ENCODE peak calls at places on chromosome 16, in ten cellular contexts. T, P, D, A, S, H, W, N, B and R are unnamed samples.

GRCh38 chr16:88060524-88061219 is 109.4 kb downstream of the BANP start:
- DNase-seq in T (no peak), P (no peak), D (no peak), A (no peak), S (peak), H (peak), W (no peak), N (no peak), B (no peak), R (no peak)

GRCh38 chr16:74226361-74226979 is 70.1 kb upstream of the PSMD7 start:
- DNase-seq in T (peak), P (peak), D (peak), A (peak), S (peak), H (peak), W (peak), N (no peak), B (peak), R (no peak)

GRCh38 chr16:85374571-85374872 is 238.6 kb upstream of the GSE1 start:
- DNase-seq in T (no peak), P (no peak), D (no peak), A (no peak), S (no peak), H (no peak), W (no peak), N (no peak), B (no peak), R (no peak)

GRCh38 chr16:21190013-21190412 is 21.4 kb downstream of the ZP2 start:
- DNase-seq in T (no peak), P (no peak), D (no peak), A (no peak), S (no peak), H (no peak), W (no peak), N (no peak), B (no peak), R (no peak)

GRCh38 chr16:76201385-76201784 is 75.8 kb upstream of the CNTNAP4 start:
- DNase-seq in T (peak), P (no peak), D (no peak), A (no peak), S (no peak), H (no peak), W (no peak), N (no peak), B (no peak), R (no peak)

GRCh38 chr16:526181-527014 is 1.1 kb upstream of the CAPN15 start:
- DNase-seq in T (peak), P (no peak), D (peak), A (peak), S (peak), H (peak), W (no peak), N (peak), B (peak), R (peak)

GRCh38 chr16:86455609-86456008 is 54.7 kb upstream of the FOXF1 start:
- DNase-seq in T (peak), P (no peak), D (no peak), A (no peak), S (no peak), H (no peak), W (no peak), N (peak), B (no peak), R (no peak)

GRCh38 chr16:85331685-85332084 is 219.4 kb upstream of the CIBAR2 start:
- DNase-seq in T (no peak), P (no peak), D (no peak), A (no peak), S (no peak), H (no peak), W (no peak), N (no peak), B (no peak), R (no peak)

GRCh38 chr16:77191259-77191969 is 424 bp downstream of the MON1B start:
- DNase-seq in T (peak), P (peak), D (peak), A (no peak), S (peak), H (no peak), W (no peak), N (no peak), B (no peak), R (no peak)

GRCh38 chr16:20997147-20997546 is 96.6 kb downstream of the LYRM1 start:
- DNase-seq in T (no peak), P (no peak), D (no peak), A (no peak), S (no peak), H (no peak), W (no peak), N (no peak), B (no peak), R (no peak)

GRCh38 chr16:53152321-53152720 is 97.5 kb downstream of the CHD9 start:
- DNase-seq in T (no peak), P (no peak), D (no peak), A (peak), S (no peak), H (no peak), W (no peak), N (no peak), B (no peak), R (no peak)

GRCh38 chr16:3021449-3022207 is 1.5 kb downstream of the TNFRSF12A start:
- DNase-seq in T (peak), P (peak), D (peak), A (peak), S (peak), H (peak), W (peak), N (peak), B (peak), R (peak)

GRCh38 chr16:3787924-3788661 is 70.8 kb upstream of the TRAP1 start:
- DNase-seq in T (no peak), P (no peak), D (no peak), A (no peak), S (no peak), H (no peak), W (no peak), N (no peak), B (no peak), R (no peak)

GRCh38 chr16:82935781-82936180 is 309.0 kb downstream of the CDH13 start:
- DNase-seq in T (no peak), P (no peak), D (peak), A (no peak), S (no peak), H (no peak), W (no peak), N (no peak), B (no peak), R (peak)

GRCh38 chr16:17446661-17447060 is 24.1 kb downstream of the XYLT1 start:
- DNase-seq in T (no peak), P (no peak), D (no peak), A (no peak), S (no peak), H (no peak), W (no peak), N (no peak), B (no peak), R (no peak)

GRCh38 chr16:89413811-89414585 is 76.4 kb downstream of the ANKRD11 start:
- DNase-seq in T (no peak), P (no peak), D (no peak), A (no peak), S (no peak), H (no peak), W (no peak), N (no peak), B (no peak), R (no peak)

GRCh38 chr16:50718761-50719400 is 23.0 kb upstream of the CYLD start:
- DNase-seq in T (no peak), P (no peak), D (no peak), A (no peak), S (no peak), H (no peak), W (no peak), N (no peak), B (no peak), R (no peak)

GRCh38 chr16:14291941-14292825 is 221.1 kb downstream of the MRTFB start:
- DNase-seq in T (no peak), P (no peak), D (no peak), A (no peak), S (no peak), H (no peak), W (no peak), N (no peak), B (no peak), R (no peak)

GRCh38 chr16:14511798-14512131 is 118.3 kb downstream of the PARN start:
- DNase-seq in T (no peak), P (no peak), D (no peak), A (peak), S (no peak), H (no peak), W (no peak), N (no peak), B (no peak), R (no peak)

GRCh38 chr16:80433617-80434016 is 107.2 kb upstream of the DYNLRB2 start:
- DNase-seq in T (no peak), P (no peak), D (no peak), A (no peak), S (no peak), H (no peak), W (no peak), N (peak), B (no peak), R (no peak)

GRCh38 chr16:79758615-79759346 is 158.2 kb upstream of the MAF start:
- DNase-seq in T (peak), P (peak), D (no peak), A (no peak), S (no peak), H (no peak), W (no peak), N (no peak), B (no peak), R (no peak)

GRCh38 chr16:54203851-54204505 is 82.6 kb downstream of the IRX3 start:
- DNase-seq in T (no peak), P (no peak), D (no peak), A (no peak), S (no peak), H (no peak), W (no peak), N (no peak), B (no peak), R (no peak)

GRCh38 chr16:28168991-28169554 is 42.7 kb downstream of the XPO6 start:
- DNase-seq in T (no peak), P (no peak), D (no peak), A (no peak), S (no peak), H (no peak), W (no peak), N (no peak), B (no peak), R (no peak)

GRCh38 chr16:28208824-28209223 is 2.9 kb downstream of the XPO6 start:
- DNase-seq in T (no peak), P (no peak), D (no peak), A (no peak), S (no peak), H (no peak), W (no peak), N (no peak), B (no peak), R (no peak)

GRCh38 chr16:5982979-5983378 is 885.4 kb upstream of the EEF2KMT start:
- DNase-seq in T (no peak), P (no peak), D (no peak), A (no peak), S (peak), H (no peak), W (no peak), N (no peak), B (no peak), R (no peak)

GRCh38 chr16:75288596-75289120 is 37.2 kb upstream of the BCAR1 start:
- DNase-seq in T (no peak), P (no peak), D (no peak), A (no peak), S (no peak), H (no peak), W (no peak), N (no peak), B (no peak), R (peak)

GRCh38 chr16:13557476-13557875 is 362.5 kb upstream of the ERCC4 start:
- DNase-seq in T (no peak), P (no peak), D (no peak), A (no peak), S (no peak), H (no peak), W (no peak), N (no peak), B (no peak), R (no peak)

GRCh38 chr16:31253642-31254045 is 6.1 kb upstream of the ITGAM start:
- DNase-seq in T (no peak), P (peak), D (no peak), A (no peak), S (no peak), H (no peak), W (no peak), N (no peak), B (no peak), R (no peak)

GRCh38 chr16:86375370-86375769 is 135.0 kb upstream of the FOXF1 start:
- DNase-seq in T (peak), P (no peak), D (no peak), A (peak), S (no peak), H (no peak), W (no peak), N (peak), B (no peak), R (no peak)

GRCh38 chr16:17847234-17847795 is 376.6 kb upstream of the XYLT1 start:
- DNase-seq in T (no peak), P (no peak), D (no peak), A (no peak), S (no peak), H (no peak), W (no peak), N (no peak), B (no peak), R (no peak)

GRCh38 chr16:85583491-85584181 is 29.5 kb upstream of the GSE1 start:
- DNase-seq in T (peak), P (no peak), D (no peak), A (peak), S (peak), H (no peak), W (peak), N (peak), B (no peak), R (no peak)

GRCh38 chr16:4200000-4200780 is 41.7 kb downstream of the SRL start:
- DNase-seq in T (peak), P (peak), D (peak), A (peak), S (peak), H (peak), W (peak), N (peak), B (peak), R (peak)

GRCh38 chr16:27779719-27780161 is 229.8 kb downstream of the KATNIP start:
- DNase-seq in T (no peak), P (peak), D (peak), A (peak), S (peak), H (peak), W (peak), N (peak), B (peak), R (no peak)

GRCh38 chr16:19474617-19475016 is 47.3 kb downstream of the GDE1 start:
- DNase-seq in T (no peak), P (no peak), D (no peak), A (no peak), S (peak), H (peak), W (no peak), N (no peak), B (no peak), R (no peak)

GRCh38 chr16:1042776-1043349 is 29.7 kb upstream of the SSTR5 start:
- DNase-seq in T (no peak), P (no peak), D (no peak), A (no peak), S (no peak), H (no peak), W (no peak), N (no peak), B (no peak), R (no peak)

GRCh38 chr16:3458278-3458851 is 14.9 kb downstream of the NAA60 start:
- DNase-seq in T (peak), P (peak), D (peak), A (peak), S (peak), H (peak), W (peak), N (peak), B (peak), R (peak)

GRCh38 chr16:67561501-67561823 is 864 bp upstream of the CTCF start:
- DNase-seq in T (peak), P (no peak), D (no peak), A (no peak), S (no peak), H (peak), W (no peak), N (no peak), B (no peak), R (no peak)

GRCh38 chr16:67561824-67562525 is 351 bp upstream of the CTCF start:
- DNase-seq in T (peak), P (peak), D (peak), A (peak), S (peak), H (peak), W (peak), N (peak), B (peak), R (peak)

GRCh38 chr16:67558859-67559258 is 3.5 kb upstream of the CTCF start:
- DNase-seq in T (no peak), P (no peak), D (no peak), A (no peak), S (no peak), H (no peak), W (no peak), N (no peak), B (no peak), R (no peak)

GRCh38 chr16:67562526-67562917 is at the start of gene CTCF:
- DNase-seq in T (peak), P (peak), D (peak), A (peak), S (peak), H (peak), W (no peak), N (peak), B (peak), R (no peak)

GRCh38 chr16:67560827-67561342 is 1.4 kb upstream of the CTCF start:
- DNase-seq in T (no peak), P (no peak), D (no peak), A (no peak), S (no peak), H (no peak), W (no peak), N (no peak), B (no peak), R (no peak)
- H3K4me2 ChIP-seq in T (no peak), P (peak), D (peak), A (peak), S (peak), H (peak), W (no peak), N (peak), B (no peak), R (peak)

GRCh38 chr16:69855587-69855986 is 93.5 kb downstream of the WWP2 start:
- DNase-seq in T (no peak), P (no peak), D (no peak), A (no peak), S (no peak), H (no peak), W (no peak), N (no peak), B (no peak), R (no peak)

GRCh38 chr16:69853481-69853880 is 91.3 kb downstream of the WWP2 start:
- DNase-seq in T (no peak), P (no peak), D (no peak), A (no peak), S (no peak), H (no peak), W (no peak), N (no peak), B (peak), R (no peak)

GRCh38 chr16:69848635-69849545 is 86.8 kb downstream of the WWP2 start:
- DNase-seq in T (peak), P (no peak), D (no peak), A (peak), S (no peak), H (no peak), W (no peak), N (peak), B (no peak), R (no peak)

GRCh38 chr16:69852815-69853214 is 90.7 kb downstream of the WWP2 start:
- DNase-seq in T (no peak), P (no peak), D (no peak), A (no peak), S (no peak), H (no peak), W (no peak), N (no peak), B (no peak), R (no peak)

GRCh38 chr16:69851491-69852240 is 89.5 kb downstream of the WWP2 start:
- DNase-seq in T (no peak), P (no peak), D (no peak), A (peak), S (no peak), H (no peak), W (no peak), N (peak), B (no peak), R (no peak)
- H3K4me2 ChIP-seq in T (peak), P (no peak), D (no peak), A (peak), S (no peak), H (no peak), W (no peak), N (no peak), B (no peak), R (no peak)

GRCh38 chr16:67240506-67240905 is 6.8 kb downstream of the FHOD1 start:
- DNase-seq in T (peak), P (no peak), D (no peak), A (peak), S (no peak), H (no peak), W (no peak), N (peak), B (no peak), R (no peak)
- H3K4me2 ChIP-seq in T (no peak), P (peak), D (no peak), A (peak), S (no peak), H (no peak), W (no peak), N (peak), B (no peak), R (no peak)

GRCh38 chr16:57876210-57876609 is 73.9 kb upstream of the KIFC3 start:
- DNase-seq in T (no peak), P (no peak), D (no peak), A (no peak), S (no peak), H (no peak), W (no peak), N (no peak), B (no peak), R (no peak)
- H3K4me2 ChIP-seq in T (no peak), P (no peak), D (no peak), A (no peak), S (no peak), H (no peak), W (no peak), N (no peak), B (no peak), R (no peak)

DNA sequence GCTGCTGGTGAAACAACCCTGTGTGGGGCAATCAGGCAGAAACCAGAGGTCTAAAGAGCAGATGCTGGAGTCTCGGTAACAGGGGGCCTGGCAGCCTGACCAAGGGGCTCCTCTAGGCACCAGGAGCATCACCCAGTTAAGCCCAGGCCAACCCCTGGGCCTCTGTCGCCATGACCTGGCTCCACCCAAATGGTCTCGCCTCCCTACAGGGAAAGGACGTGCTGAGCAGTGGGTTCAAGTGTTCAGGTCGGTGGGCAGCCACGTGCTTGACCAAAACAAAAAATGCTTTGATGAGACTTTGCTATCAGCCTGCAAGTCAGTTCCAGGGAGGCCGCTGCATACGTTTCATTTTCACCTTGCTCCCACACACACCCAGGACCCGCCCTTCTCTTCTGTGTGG is 240.3 kb downstream of the ZNF423 start:
- DNase-seq in T (no peak), P (no peak), D (no peak), A (no peak), S (no peak), H (no peak), W (no peak), N (no peak), B (no peak), R (no peak)
- H3K4me2 ChIP-seq in T (no peak), P (no peak), D (no peak), A (no peak), S (no peak), H (no peak), W (no peak), N (no peak), B (no peak), R (no peak)

GRCh38 chr16:55294947-55295346 is 29.1 kb upstream of the IRX6 start:
- DNase-seq in T (no peak), P (no peak), D (no peak), A (no peak), S (peak), H (no peak), W (no peak), N (peak), B (no peak), R (no peak)
- H3K4me2 ChIP-seq in T (peak), P (no peak), D (no peak), A (no peak), S (no peak), H (no peak), W (no peak), N (no peak), B (no peak), R (no peak)

GRCh38 chr16:84111481-84111880 is 5.3 kb downstream of the MBTPS1 start:
- DNase-seq in T (no peak), P (no peak), D (no peak), A (no peak), S (no peak), H (no peak), W (no peak), N (no peak), B (no peak), R (no peak)
- H3K4me2 ChIP-seq in T (no peak), P (no peak), D (peak), A (no peak), S (no peak), H (no peak), W (no peak), N (no peak), B (no peak), R (no peak)

GRCh38 chr16:48197294-48197693 is 41.5 kb upstream of the ABCC12 start:
- DNase-seq in T (no peak), P (no peak), D (no peak), A (no peak), S (no peak), H (no peak), W (no peak), N (no peak), B (no peak), R (no peak)

GRCh38 chr16:48193846-48194245 is 38.1 kb upstream of the ABCC12 start:
- DNase-seq in T (no peak), P (no peak), D (no peak), A (no peak), S (no peak), H (no peak), W (no peak), N (no peak), B (no peak), R (no peak)

GRCh38 chr16:48194828-48195566 is 39.2 kb upstream of the ABCC12 start:
- DNase-seq in T (peak), P (peak), D (no peak), A (peak), S (no peak), H (no peak), W (no peak), N (peak), B (no peak), R (no peak)
- H3K4me2 ChIP-seq in T (no peak), P (peak), D (no peak), A (no peak), S (no peak), H (no peak), W (no peak), N (no peak), B (no peak), R (no peak)

GRCh38 chr16:83954577-83955016 is 1.6 kb downstream of the OSGIN1 start:
- DNase-seq in T (peak), P (peak), D (no peak), A (peak), S (no peak), H (peak), W (no peak), N (peak), B (peak), R (no peak)
- H3K4me2 ChIP-seq in T (peak), P (peak), D (no peak), A (peak), S (no peak), H (no peak), W (no peak), N (peak), B (no peak), R (no peak)

GRCh38 chr16:11673091-11674000 is 5.1 kb downstream of the SNN start:
- DNase-seq in T (no peak), P (no peak), D (no peak), A (no peak), S (no peak), H (no peak), W (no peak), N (no peak), B (no peak), R (no peak)
- H3K4me2 ChIP-seq in T (no peak), P (no peak), D (peak), A (no peak), S (no peak), H (no peak), W (no peak), N (no peak), B (no peak), R (no peak)